ENCODE peak calls at places on chromosomes 3 and 15, in seven cellular contexts. K, X, R, P, I, J and B are unnamed samples.

GRCh38 chr15:70030851-70031645 is 66.7 kb downstream of the TLE3 start:
- DNase-seq in K (no peak), X (no peak), R (no peak), P (no peak), I (no peak), J (no peak), B (no peak)

GRCh38 chr3:21356402-21356801 is 394.6 kb downstream of the ZNF385D start:
- DNase-seq in K (no peak), X (no peak), R (no peak), P (peak; percentile 6), I (peak; percentile 49), J (peak; percentile 62), B (no peak)

GRCh38 chr15:100570735-100571363 is 31.1 kb downstream of the LINS1 start:
- DNase-seq in K (peak; percentile 27), X (no peak), R (no peak), P (no peak), I (no peak), J (no peak), B (no peak)

GRCh38 chr3:192216067-192216466 is 511.3 kb downstream of the FGF12 start:
- DNase-seq in K (no peak), X (no peak), R (no peak), P (no peak), I (no peak), J (no peak), B (no peak)

GRCh38 chr3:72100062-72100511 is 315.1 kb upstream of the PROK2 start:
- DNase-seq in K (no peak), X (no peak), R (no peak), P (no peak), I (no peak), J (no peak), B (no peak)

GRCh38 chr3:79364784-79365183 is 403.0 kb downstream of the ROBO1 start:
- DNase-seq in K (no peak), X (no peak), R (no peak), P (no peak), I (no peak), J (no peak), B (no peak)

GRCh38 chr15:101489236-101489632 is 273 bp downstream of the PCSK6 start:
- DNase-seq in K (no peak), X (no peak), R (peak; percentile 73), P (no peak), I (no peak), J (no peak), B (peak; percentile 47)

GRCh38 chr3:126472277-126473006 is 3.2 kb downstream of the ZXDC start:
- DNase-seq in K (peak; percentile 91), X (no peak), R (peak; percentile 89), P (peak; percentile 61), I (peak; percentile 93), J (peak; percentile 96), B (no peak)

GRCh38 chr15:27486676-27487290 is 515.8 kb downstream of the GABRG3 start:
- DNase-seq in K (no peak), X (no peak), R (no peak), P (no peak), I (no peak), J (peak; percentile 66), B (no peak)

GRCh38 chr3:146156801-146157310 is 4.1 kb downstream of the PLOD2 start:
- DNase-seq in K (no peak), X (no peak), R (peak; percentile 41), P (no peak), I (peak; percentile 28), J (no peak), B (no peak)

GRCh38 chr3:50154476-50154839 is 666 bp upstream of the SEMA3F start:
- DNase-seq in K (no peak), X (no peak), R (peak; percentile 29), P (no peak), I (no peak), J (no peak), B (no peak)

GRCh38 chr15:87752250-87752951 is 504.1 kb downstream of the NTRK3 start:
- DNase-seq in K (no peak), X (no peak), R (peak; percentile 20), P (peak; percentile 52), I (peak; percentile 96), J (peak; percentile 91), B (no peak)

GRCh38 chr3:152785051-152785450 is 49.9 kb upstream of the P2RY1 start:
- DNase-seq in K (no peak), X (no peak), R (no peak), P (no peak), I (no peak), J (no peak), B (no peak)

GRCh38 chr15:77143191-77143590 is 72.3 kb upstream of the TSPAN3 start:
- DNase-seq in K (no peak), X (no peak), R (no peak), P (no peak), I (no peak), J (no peak), B (no peak)

GRCh38 chr3:34678580-34678979 is 880.1 kb downstream of the PDCD6IP start:
- DNase-seq in K (no peak), X (no peak), R (no peak), P (no peak), I (no peak), J (no peak), B (no peak)

GRCh38 chr3:114839476-114839875 is 307.6 kb downstream of the ZBTB20 start:
- DNase-seq in K (no peak), X (no peak), R (no peak), P (peak; percentile 20), I (no peak), J (peak; percentile 16), B (no peak)

GRCh38 chr3:141561426-141562034 is 74.7 kb downstream of the RASA2 start:
- DNase-seq in K (no peak), X (peak; percentile 54), R (peak; percentile 76), P (peak; percentile 44), I (peak; percentile 91), J (peak; percentile 46), B (no peak)

GRCh38 chr15:48473667-48474066 is 142.4 kb downstream of the DUT start:
- DNase-seq in K (no peak), X (no peak), R (no peak), P (no peak), I (no peak), J (no peak), B (no peak)

GRCh38 chr3:43159496-43160255 is 53.8 kb upstream of the POMGNT2 start:
- DNase-seq in K (no peak), X (no peak), R (no peak), P (no peak), I (no peak), J (no peak), B (no peak)

DNA sequence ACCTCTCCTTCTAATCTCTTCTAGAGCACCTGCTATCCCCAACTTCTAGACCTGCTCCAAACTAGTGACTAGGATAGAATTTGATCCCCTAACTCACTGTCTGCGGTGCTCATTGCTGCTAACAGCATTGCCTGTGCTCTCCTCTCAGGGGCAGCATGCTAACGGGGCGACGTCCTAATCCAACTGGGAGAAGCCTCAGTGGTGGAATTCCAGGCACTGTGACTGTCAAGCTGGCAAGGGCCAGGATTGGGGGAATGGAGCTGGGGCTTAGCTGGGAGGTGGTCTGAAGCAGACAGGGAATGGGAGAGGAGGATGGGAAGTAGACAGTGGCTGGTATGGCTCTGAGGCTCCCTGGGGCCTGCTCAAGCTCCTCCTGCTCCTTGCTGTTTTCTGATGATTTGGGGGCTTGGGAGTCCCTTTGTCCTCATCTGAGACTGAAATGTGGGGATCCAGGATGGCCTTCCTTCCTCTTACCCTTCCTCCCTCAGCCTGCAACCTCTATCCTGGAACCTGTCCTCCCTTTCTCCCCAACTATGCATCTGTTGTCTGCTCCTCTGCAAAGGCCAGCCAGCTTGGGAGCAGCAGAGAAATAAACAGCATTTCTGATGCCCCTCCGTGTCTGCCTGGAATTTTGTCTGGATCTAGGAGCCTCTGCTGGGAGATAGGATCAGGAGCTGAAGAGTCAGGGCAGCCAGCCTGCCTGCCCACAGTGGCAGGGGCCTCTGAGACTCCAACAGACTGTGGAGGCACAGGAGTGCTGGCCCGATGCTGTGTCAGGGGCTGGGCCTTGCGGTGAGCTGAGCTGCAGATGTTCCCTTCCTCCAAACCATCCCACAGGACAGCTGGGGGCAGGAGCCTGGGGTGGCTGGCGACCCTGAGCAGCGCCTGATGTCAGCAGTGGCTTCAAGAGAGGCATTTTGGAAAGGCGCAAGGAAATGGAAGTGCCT is 3.0 kb downstream of the ISLR start:
- DNase-seq in K (peak; percentile 10), X (no peak), R (no peak), P (no peak), I (no peak), J (no peak), B (no peak)
- TF ChIP-seq CTCF in K (no peak), X (no peak), R (no peak), P (no peak), I (peak; percentile 1), J (no peak), B (peak; percentile 26)

DNA sequence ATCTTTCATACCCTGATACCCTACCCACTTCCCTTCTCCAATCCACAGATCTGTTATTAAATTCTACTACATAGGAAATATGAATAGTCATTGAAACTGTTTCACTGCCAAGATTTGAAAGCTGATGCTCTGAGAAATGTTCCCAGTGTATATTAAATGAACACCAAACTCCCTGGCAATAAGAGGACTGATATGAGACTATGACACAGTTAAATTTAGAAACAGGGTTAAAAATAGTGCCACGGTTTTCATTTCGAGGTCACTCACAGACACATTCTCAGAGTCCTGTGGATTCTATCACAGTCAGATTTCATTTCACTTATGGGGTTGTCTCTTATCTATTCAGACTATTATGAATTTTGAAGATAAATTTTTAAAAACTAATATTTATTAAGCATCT is 27.2 kb upstream of the GBE1 start:
- DNase-seq in K (no peak), X (no peak), R (no peak), P (no peak), I (no peak), J (no peak), B (no peak)
- TF ChIP-seq CTCF in K (no peak), X (no peak), R (no peak), P (no peak), I (no peak), J (no peak), B (no peak)

GRCh38 chr3:128075516-128076464 is 23.6 kb downstream of the SEC61A1 start:
- DNase-seq in K (peak; percentile 76), X (peak; percentile 85), R (peak; percentile 82), P (peak; percentile 44), I (peak; percentile 87), J (peak; percentile 51), B (no peak)
- TF ChIP-seq CTCF in K (peak; percentile 98), X (peak; percentile 95), R (peak; percentile 82), P (peak; percentile 92), I (peak; percentile 73), J (peak; percentile 60), B (no peak)

GRCh38 chr3:149753717-149754116 is 1.4 kb upstream of the COMMD2 start:
- DNase-seq in K (no peak), X (no peak), R (no peak), P (no peak), I (peak; percentile 16), J (no peak), B (no peak)

GRCh38 chr3:149751551-149751950 is 738 bp downstream of the COMMD2 start:
- DNase-seq in K (no peak), X (no peak), R (no peak), P (no peak), I (peak; percentile 9), J (no peak), B (no peak)

GRCh38 chr3:149752051-149752787 is at the start of gene COMMD2:
- DNase-seq in K (peak; percentile 63), X (peak; percentile 63), R (peak; percentile 92), P (peak; percentile 78), I (peak; percentile 87), J (peak; percentile 75), B (peak; percentile 28)

GRCh38 chr3:149752788-149753136 is 473 bp upstream of the COMMD2 start:
- DNase-seq in K (no peak), X (no peak), R (no peak), P (no peak), I (no peak), J (no peak), B (no peak)
- TF ChIP-seq CTCF in K (no peak), X (no peak), R (no peak), P (no peak), I (no peak), J (no peak), B (no peak)

GRCh38 chr3:39965461-39965860 is 156.1 kb downstream of the MYRIP start:
- DNase-seq in K (no peak), X (no peak), R (no peak), P (no peak), I (no peak), J (no peak), B (no peak)
- TF ChIP-seq CTCF in K (no peak), X (no peak), R (no peak), P (no peak), I (no peak), J (no peak), B (no peak)